ENCODE peak calls at places on chromosomes 5 and 9, in five cellular contexts. K is HepG2, I is lung, Q is IMR-90, A is skeletal muscle cell. C is an unnamed sample.

GRCh38 chr5:139222346-139222745 is 24.2 kb upstream of the SIL1 start:
- DNase-seq in K (no peak), I (no peak), Q (no peak), A (no peak), C (no peak)

GRCh38 chr5:27810458-27810857 is 772.1 kb upstream of the CDH9 start:
- DNase-seq in K (no peak), I (no peak), Q (no peak), A (peak), C (peak)

GRCh38 chr9:83707518-83707767 is 315 bp downstream of the UBQLN1 start:
- DNase-seq in K (no peak), I (no peak), Q (no peak), A (no peak), C (no peak)

GRCh38 chr5:175443514-175444059 is 395 bp downstream of the DRD1 start:
- DNase-seq in K (no peak), I (no peak), Q (no peak), A (no peak), C (peak)

GRCh38 chr9:122978586-122978985 is 37.8 kb downstream of the RABGAP1 start:
- DNase-seq in K (no peak), I (no peak), Q (peak), A (no peak), C (no peak)

GRCh38 chr5:39772307-39772706 is 347.5 kb upstream of the DAB2 start:
- DNase-seq in K (no peak), I (no peak), Q (no peak), A (no peak), C (no peak)

GRCh38 chr5:126044111-126044668 is 379.0 kb upstream of the GRAMD2B start:
- DNase-seq in K (no peak), I (no peak), Q (peak), A (peak), C (peak)

GRCh38 chr5:126015244-126016054 is 407.8 kb upstream of the GRAMD2B start:
- DNase-seq in K (no peak), I (no peak), Q (peak), A (peak), C (peak)

GRCh38 chr5:95808686-95809413 is 13.7 kb downstream of the GLRX start:
- DNase-seq in K (no peak), I (peak), Q (peak), A (peak), C (peak)

GRCh38 chr9:126395439-126396212 is 69.0 kb downstream of the MVB12B start:
- DNase-seq in K (no peak), I (no peak), Q (peak), A (peak), C (peak)

GRCh38 chr9:2158111-2158610 is 143.0 kb downstream of the SMARCA2 start:
- DNase-seq in K (no peak), I (peak), Q (peak), A (peak), C (peak)

GRCh38 chr5:139765040-139765408 is 30.6 kb upstream of the PSD2 start:
- DNase-seq in K (no peak), I (no peak), Q (no peak), A (no peak), C (no peak)

GRCh38 chr5:100797863-100798262 is 105.2 kb downstream of the ST8SIA4 start:
- DNase-seq in K (no peak), I (no peak), Q (peak), A (peak), C (peak)

GRCh38 chr9:16131269-16131668 is 578.4 kb downstream of the CCDC171 start:
- DNase-seq in K (no peak), I (no peak), Q (peak), A (peak), C (peak)

GRCh38 chr5:154997746-154998145 is 15.8 kb upstream of the KIF4B start:
- DNase-seq in K (no peak), I (no peak), Q (peak), A (no peak), C (peak)

GRCh38 chr9:5041390-5042115 is 56.5 kb downstream of the JAK2 start:
- DNase-seq in K (no peak), I (no peak), Q (no peak), A (no peak), C (no peak)

GRCh38 chr9:34463098-34463900 is 4.7 kb downstream of the DNAI1 start:
- DNase-seq in K (no peak), I (no peak), Q (peak), A (peak), C (peak)

GRCh38 chr5:122183795-122184185 is 54.4 kb downstream of the ZNF474 start:
- DNase-seq in K (no peak), I (no peak), Q (no peak), A (no peak), C (no peak)

GRCh38 chr5:150192462-150192861 is 2.6 kb downstream of the SLC6A7 start:
- DNase-seq in K (no peak), I (no peak), Q (no peak), A (no peak), C (no peak)

GRCh38 chr9:5799314-5799713 is 33.6 kb downstream of the ERMP1 start:
- DNase-seq in K (peak), I (no peak), Q (peak), A (no peak), C (peak)

GRCh38 chr9:131995382-131995781 is 84.3 kb downstream of the MED27 start:
- DNase-seq in K (no peak), I (no peak), Q (peak), A (no peak), C (no peak)

GRCh38 chr5:150637245-150638052 is 3.0 kb upstream of the SYNPO start:
- DNase-seq in K (peak), I (no peak), Q (peak), A (peak), C (peak)

GRCh38 chr9:133334161-133334560 is 1.8 kb downstream of the SURF6 start:
- DNase-seq in K (no peak), I (no peak), Q (no peak), A (no peak), C (no peak)

GRCh38 chr9:128895556-128895955 is 13.6 kb downstream of the LRRC8A start:
- DNase-seq in K (no peak), I (no peak), Q (no peak), A (no peak), C (peak)

GRCh38 chr5:181045316-181045715 is 5.2 kb downstream of the BTNL9 start:
- DNase-seq in K (no peak), I (peak), Q (no peak), A (no peak), C (no peak)

GRCh38 chr9:74449060-74449459 is 48.1 kb upstream of the RORB start:
- DNase-seq in K (no peak), I (peak), Q (no peak), A (no peak), C (no peak)

GRCh38 chr9:71442937-71443336 is 321.5 kb upstream of the TRPM3 start:
- DNase-seq in K (no peak), I (no peak), Q (no peak), A (no peak), C (no peak)

GRCh38 chr5:135651156-135651555 is 72.4 kb upstream of the CXCL14 start:
- DNase-seq in K (no peak), I (no peak), Q (peak), A (no peak), C (no peak)

GRCh38 chr5:14581891-14582796 is 552 bp downstream of the OTULINL start:
- DNase-seq in K (no peak), I (peak), Q (no peak), A (no peak), C (peak)

GRCh38 chr5:31381299-31381698 is 150.6 kb downstream of the DROSHA start:
- DNase-seq in K (no peak), I (no peak), Q (no peak), A (no peak), C (no peak)

GRCh38 chr5:59360130-59360555 is 533.4 kb downstream of the PDE4D start:
- DNase-seq in K (no peak), I (no peak), Q (no peak), A (no peak), C (peak)

GRCh38 chr5:10354048-10354872 is 765 bp downstream of the MARCHF6 start:
- DNase-seq in K (peak), I (no peak), Q (peak), A (no peak), C (peak)

GRCh38 chr5:10351199-10351881 is 2.2 kb upstream of the MARCHF6 start:
- DNase-seq in K (peak), I (no peak), Q (peak), A (peak), C (peak)

GRCh38 chr5:10352404-10353240 is 873 bp upstream of the MARCHF6 start:
- DNase-seq in K (peak), I (no peak), Q (peak), A (no peak), C (peak)

GRCh38 chr5:10353241-10354047 is at the start of gene MARCHF6:
- DNase-seq in K (peak), I (peak), Q (peak), A (peak), C (peak)

DNA sequence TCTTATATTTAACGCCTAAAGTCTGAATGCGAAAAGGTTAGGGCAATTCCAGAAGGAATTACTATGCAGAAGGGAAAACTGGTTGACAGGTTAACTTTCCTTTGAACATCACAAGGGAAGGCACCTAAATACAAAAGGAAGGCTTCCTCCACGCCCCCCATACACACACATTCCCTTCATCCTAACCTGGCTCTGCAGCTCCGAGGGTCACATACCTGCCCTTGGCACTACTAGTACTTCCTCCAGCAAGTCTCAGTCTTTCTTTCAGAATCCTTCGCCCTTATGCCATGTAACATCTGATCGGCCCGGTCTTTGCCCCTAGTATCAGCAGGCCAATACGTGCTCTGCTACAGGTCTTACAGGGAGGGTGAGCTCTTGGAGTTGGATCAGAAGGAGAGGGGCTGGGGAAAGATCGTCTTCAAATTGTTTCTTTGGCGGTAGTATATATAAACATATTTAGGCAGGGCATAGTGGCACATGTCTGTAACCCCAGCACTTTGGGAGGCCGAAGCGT is 1.6 kb upstream of the MARCHF6 start:
- DNase-seq in K (no peak), I (no peak), Q (no peak), A (no peak), C (no peak)
- H3K4me3 ChIP-seq in K (no peak), I (no peak), Q (no peak), A (no peak), C (no peak)

DNA sequence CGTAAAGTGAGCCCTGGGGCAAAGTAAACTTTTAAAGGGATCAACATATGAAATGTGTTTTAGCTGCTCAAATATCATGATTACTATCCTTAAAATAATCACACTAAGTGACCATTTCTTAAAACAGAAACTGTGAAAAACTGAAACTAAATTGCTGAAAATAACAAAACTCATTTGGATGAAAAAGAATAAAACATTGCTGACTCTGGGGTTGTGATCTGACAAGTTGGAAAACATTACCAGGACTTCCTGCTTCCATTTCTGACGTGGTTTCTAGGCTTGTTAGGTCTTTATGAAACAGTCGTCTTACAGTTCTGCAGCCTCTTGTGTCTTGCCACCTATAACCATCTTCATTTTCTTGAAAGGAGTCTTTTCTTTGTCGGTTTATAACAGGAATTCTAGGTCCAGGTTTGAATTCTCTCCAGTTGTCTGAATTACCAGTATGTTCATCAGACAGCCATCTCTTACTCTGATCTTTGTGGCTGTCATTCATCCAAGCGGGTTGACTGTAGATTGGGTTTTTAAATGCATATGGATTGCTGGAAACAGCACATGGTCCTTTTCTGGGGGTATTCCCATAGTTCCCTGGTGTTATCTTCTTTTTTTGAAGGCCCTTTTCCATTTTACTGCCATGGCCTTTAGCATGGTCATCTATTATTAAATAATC is 1.6 kb downstream of the TUT7 start:
- DNase-seq in K (no peak), I (no peak), Q (no peak), A (no peak), C (peak)
- H3K4me3 ChIP-seq in K (peak), I (no peak), Q (peak), A (peak), C (peak)

GRCh38 chr5:153523831-153524230 is 33.4 kb downstream of the GRIA1 start:
- DNase-seq in K (no peak), I (no peak), Q (peak), A (peak), C (peak)
- H3K4me3 ChIP-seq in K (no peak), I (no peak), Q (no peak), A (no peak), C (no peak)

GRCh38 chr5:132961887-132962286 is 1.5 kb downstream of the AFF4 start:
- DNase-seq in K (no peak), I (no peak), Q (peak), A (no peak), C (peak)

GRCh38 chr5:132965120-132965519 is 1.7 kb upstream of the AFF4 start:
- DNase-seq in K (no peak), I (no peak), Q (no peak), A (no peak), C (no peak)

GRCh38 chr5:132962429-132962928 is 955 bp downstream of the AFF4 start:
- DNase-seq in K (peak), I (no peak), Q (peak), A (peak), C (peak)

DNA sequence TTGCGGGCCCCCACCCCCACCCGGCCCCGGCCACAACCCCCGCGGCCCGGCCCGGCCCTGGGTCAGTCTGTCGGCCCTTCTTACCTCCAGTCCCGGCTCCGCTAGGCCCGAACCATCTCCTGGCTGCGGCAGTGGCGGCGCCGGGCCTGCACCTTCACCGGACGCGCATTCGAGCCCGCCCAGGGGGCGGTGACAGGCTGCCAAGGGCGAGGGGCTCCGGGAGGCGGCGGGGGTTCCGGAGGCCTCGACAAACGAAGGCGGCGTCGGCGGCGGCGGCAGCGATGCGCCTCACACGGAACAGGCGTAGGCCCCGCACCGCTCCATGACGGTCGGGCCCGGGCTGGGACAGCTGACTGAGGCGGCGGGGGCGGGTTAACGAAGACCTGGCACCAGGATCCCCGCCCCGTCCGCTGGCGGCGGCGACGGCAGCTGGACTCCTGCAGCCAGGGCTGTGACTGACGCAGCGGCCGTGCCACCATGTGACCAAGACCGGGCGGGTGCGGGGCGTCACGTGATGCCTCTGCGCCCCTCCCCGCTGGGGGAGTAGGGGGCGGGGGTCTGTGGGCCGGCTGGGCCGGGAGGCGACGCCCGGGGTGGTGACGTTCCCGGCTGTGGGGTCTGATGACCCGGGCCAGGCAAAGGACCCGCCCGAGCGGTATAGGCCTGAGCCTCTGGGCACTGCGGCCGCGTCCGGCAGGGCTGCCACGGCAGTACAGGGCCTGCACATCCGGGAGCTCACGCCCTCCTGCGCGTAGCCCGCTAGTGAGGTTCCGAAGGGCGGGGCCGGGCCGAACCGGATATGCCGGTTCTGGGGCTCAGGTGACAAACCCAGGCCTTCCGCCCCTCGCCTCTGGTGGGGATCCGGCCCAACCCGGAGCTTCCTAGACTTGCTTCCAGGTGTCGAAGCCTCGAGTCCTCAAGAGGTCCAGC is at the start of gene AFF4:
- DNase-seq in K (peak), I (peak), Q (peak), A (peak), C (peak)
- H3K4me3 ChIP-seq in K (peak), I (peak), Q (peak), A (peak), C (peak)

DNA sequence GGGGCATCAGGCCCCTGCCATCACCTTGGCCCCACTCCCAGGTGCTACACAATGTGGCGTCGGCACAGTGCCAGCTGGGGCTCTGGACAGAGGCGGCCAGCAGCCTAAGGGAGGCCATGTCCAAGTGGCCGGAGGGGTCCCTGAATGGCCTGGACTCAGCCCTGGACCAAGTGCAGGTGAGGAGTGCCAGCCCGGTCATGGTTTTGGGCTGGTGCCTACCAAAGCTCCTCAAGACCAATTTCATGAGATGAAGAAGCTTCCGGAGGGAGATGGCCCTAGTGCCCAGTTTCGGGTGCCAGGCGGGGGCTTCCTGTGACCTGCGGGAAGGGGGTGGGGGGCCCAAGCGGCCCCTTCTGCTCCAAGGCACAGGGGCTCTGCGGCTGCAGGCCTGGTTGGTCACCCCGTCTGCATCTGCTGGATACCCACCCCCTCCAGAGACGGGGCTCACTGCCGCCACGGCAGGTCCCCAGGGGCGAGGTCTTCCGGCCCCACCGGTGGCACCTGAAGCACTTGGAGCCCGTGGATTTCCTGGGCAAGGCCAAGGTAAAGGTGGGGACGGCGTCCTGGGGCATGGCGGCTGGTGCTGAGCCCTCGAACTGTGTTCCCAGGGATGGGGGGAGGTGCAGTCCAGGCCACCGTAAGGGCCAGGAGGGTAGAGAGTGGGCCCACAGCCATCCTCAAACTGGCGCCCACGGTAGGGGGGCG is 5.8 kb downstream of the NOXA1 start:
- DNase-seq in K (no peak), I (no peak), Q (no peak), A (no peak), C (no peak)
- H3K4me3 ChIP-seq in K (no peak), I (no peak), Q (no peak), A (no peak), C (no peak)

GRCh38 chr9:136846376-136847064 is 2.7 kb upstream of the PHPT1 start:
- DNase-seq in K (no peak), I (no peak), Q (no peak), A (no peak), C (no peak)
- H3K4me3 ChIP-seq in K (no peak), I (no peak), Q (peak), A (peak), C (peak)

GRCh38 chr5:160092519-160092918 is 26.7 kb downstream of the PWWP2A start:
- DNase-seq in K (no peak), I (no peak), Q (no peak), A (no peak), C (no peak)
- H3K4me3 ChIP-seq in K (no peak), I (no peak), Q (no peak), A (no peak), C (no peak)

GRCh38 chr5:37197340-37198050 is 51.7 kb downstream of the CPLANE1 start:
- DNase-seq in K (no peak), I (no peak), Q (peak), A (no peak), C (peak)
- H3K4me3 ChIP-seq in K (no peak), I (no peak), Q (no peak), A (no peak), C (no peak)